ENCODE peak calls at places on chromosomes 12 and 14, in eight cellular contexts. H, I, A, L, G, D, Q and U are unnamed samples.

GRCh38 chr12:91205791-91206190 is 23.2 kb upstream of the DCN start:
- DNase-seq in D (no peak), A (no peak), L (no peak), H (no peak), Q (no peak), G (no peak), I (no peak), U (no peak)

GRCh38 chr12:6341439-6342139 is at the start of gene TNFRSF1A:
- DNase-seq in D (peak), H (peak), L (no peak), A (peak), G (peak), I (no peak), Q (no peak), U (peak)

GRCh38 chr14:68285421-68286179 is 466.0 kb downstream of the RAD51B start:
- DNase-seq in G (no peak), A (no peak), L (peak), D (no peak), Q (no peak), I (no peak), H (no peak), U (no peak)

GRCh38 chr12:98653866-98654493 is 8.9 kb downstream of the APAF1 start:
- DNase-seq in Q (no peak), I (peak), A (no peak), L (no peak), G (no peak), H (no peak), D (peak), U (peak)

GRCh38 chr14:95495538-95496025 is 20.9 kb downstream of the SYNE3 start:
- DNase-seq in L (peak), A (no peak), D (no peak), H (no peak), I (no peak), G (no peak), Q (no peak), U (peak)

GRCh38 chr12:10722502-10722904 is 620 bp downstream of the YBX3 start:
- DNase-seq in I (peak), D (peak), L (no peak), A (peak), G (peak), Q (no peak), H (peak), U (no peak)

GRCh38 chr12:109682708-109683060 is 30.9 kb upstream of the FAM222A start:
- DNase-seq in I (no peak), G (no peak), D (no peak), L (no peak), H (no peak), Q (no peak), A (no peak), U (no peak)

GRCh38 chr12:2805146-2805525 is 7.3 kb upstream of the ITFG2 start:
- DNase-seq in L (no peak), H (no peak), G (no peak), A (no peak), Q (no peak), D (no peak), I (no peak), U (no peak)